ENCODE peak calls at places on chromosome 16, in five cellular contexts. E is AG08395, Y is HEK293T, H is transverse colon, Z is cardiac septum. L is an unnamed sample.

GRCh38 chr16:62225675-62226074 is 189.4 kb upstream of the CDH8 start:
- DNase-seq in H (peak), E (no peak), Y (peak), Z (no peak), L (peak)

GRCh38 chr16:79009911-79010310 is 590.6 kb downstream of the MAF start:
- DNase-seq in H (no peak), Y (no peak), Z (no peak), E (no peak), L (no peak)

GRCh38 chr16:50669741-50670140 is 11.4 kb downstream of the SNX20 start:
- DNase-seq in H (no peak), E (no peak), Z (no peak), Y (no peak), L (no peak)

GRCh38 chr16:8962393-8963009 is 1.2 kb downstream of the USP7 start:
- DNase-seq in Y (no peak), Z (no peak), E (no peak), H (peak), L (no peak)

GRCh38 chr16:64933890-64934289 is 188.0 kb downstream of the CDH11 start:
- DNase-seq in H (no peak), Y (no peak), E (no peak), Z (no peak), L (peak)

GRCh38 chr16:23940111-23940510 is 104.3 kb downstream of the PRKCB start:
- DNase-seq in H (no peak), Y (no peak), Z (no peak), E (no peak), L (no peak)

GRCh38 chr16:2299121-2299914 is 31.4 kb upstream of the RNPS1 start:
- DNase-seq in E (no peak), Y (no peak), Z (no peak), H (no peak), L (no peak)

GRCh38 chr16:46950009-46950408 is 23.5 kb downstream of the DNAJA2 start:
- DNase-seq in H (no peak), Y (no peak), E (no peak), Z (no peak), L (no peak)

GRCh38 chr16:89449726-89450335 is 40.5 kb downstream of the ANKRD11 start:
- DNase-seq in H (no peak), Z (no peak), Y (no peak), E (no peak), L (no peak)

GRCh38 chr16:89710709-89711564 is 9.4 kb upstream of the SPATA2L start:
- DNase-seq in Y (no peak), H (no peak), E (no peak), Z (no peak), L (no peak)

GRCh38 chr16:81276323-81276722 is 37.8 kb downstream of the BCO1 start:
- DNase-seq in Z (no peak), Y (no peak), E (no peak), H (no peak), L (no peak)

L was measured in glutamatergic neuron.